ENCODE peak calls at places on chromosomes 12 and 14, in six cellular contexts. O, Q, T, H, J and G are unnamed samples.

GRCh38 chr12:76455582-76456345 is 103.8 kb downstream of the OSBPL8 start:
- DNase-seq in O (peak; percentile 95), Q (no peak), T (peak; percentile 56), H (peak; percentile 56), J (peak; percentile 77), G (peak; percentile 59)

GRCh38 chr12:73465106-73465505 is 1072.5 kb upstream of the ATXN7L3B start:
- DNase-seq in O (no peak), Q (no peak), T (no peak), H (no peak), J (peak; percentile 34), G (peak; percentile 26)

GRCh38 chr14:46197856-46198255 is 453.7 kb downstream of the RPL10L start:
- DNase-seq in O (no peak), Q (no peak), T (no peak), H (no peak), J (peak; percentile 36), G (no peak)

GRCh38 chr14:55938249-55938791 is 179.9 kb upstream of the PELI2 start:
- DNase-seq in O (peak; percentile 19), Q (peak; percentile 67), T (peak; percentile 16), H (no peak), J (no peak), G (no peak)

GRCh38 chr14:93113678-93114067 is 2.1 kb downstream of the ITPK1 start:
- DNase-seq in O (no peak), Q (peak; percentile 48), T (no peak), H (no peak), J (peak; percentile 48), G (peak; percentile 41)

GRCh38 chr12:132143328-132144071 is 619 bp downstream of the DDX51 start:
- DNase-seq in O (no peak), Q (no peak), T (no peak), H (no peak), J (peak; percentile 35), G (peak; percentile 46)

GRCh38 chr12:132417741-132418140 is 72.2 kb upstream of the FBRSL1 start:
- DNase-seq in O (no peak), Q (no peak), T (no peak), H (no peak), J (no peak), G (no peak)

GRCh38 chr14:95274874-95275273 is 44.8 kb downstream of the CLMN start:
- DNase-seq in O (no peak), Q (no peak), T (no peak), H (no peak), J (no peak), G (no peak)

GRCh38 chr12:2289525-2289924 is 236.7 kb downstream of the CACNA1C start:
- DNase-seq in O (no peak), Q (no peak), T (no peak), H (no peak), J (no peak), G (peak; percentile 53)

GRCh38 chr14:23302290-23303225 is at the start of gene PPP1R3E:
- DNase-seq in O (peak; percentile 41), Q (peak; percentile 59), T (no peak), H (peak; percentile 76), J (peak; percentile 76), G (peak; percentile 87)

GRCh38 chr14:104598461-104599273 is 5.9 kb downstream of the TMEM179 start:
- DNase-seq in O (no peak), Q (no peak), T (no peak), H (no peak), J (no peak), G (peak; percentile 23)